ENCODE peak calls at places on chromosome 2, in ten cellular contexts. D is pancreas, P is GM23248, M is sigmoid colon, O is IMR-90, Q is GM23338, X is colonic mucosa, S is left lung, K is heart right ventricle, C is uterus. W is an unnamed sample.

GRCh38 chr2:75494137-75494769 is 66.5 kb downstream of the EVA1A start:
- DNase-seq in P (peak; percentile 40), C (no peak), K (no peak), X (no peak), S (no peak), D (peak; percentile 39), Q (no peak), M (no peak), O (peak; percentile 5), W (no peak)

GRCh38 chr2:88472811-88473210 is 20.3 kb upstream of the FOXI3 start:
- DNase-seq in C (no peak), S (no peak), K (no peak), Q (no peak), X (no peak), D (no peak), O (no peak), P (no peak), M (no peak), W (no peak)

GRCh38 chr2:40281021-40281940 is 170.6 kb downstream of the SLC8A1 start:
- DNase-seq in P (peak; percentile 85), K (no peak), Q (no peak), C (no peak), S (no peak), O (peak; percentile 89), X (no peak), D (no peak), M (peak; percentile 76), W (peak; percentile 34)

GRCh38 chr2:119523959-119524694 is at the start of gene SCTR:
- DNase-seq in X (no peak), O (no peak), Q (peak; percentile 69), S (no peak), P (no peak), D (peak; percentile 43), C (no peak), K (no peak), M (no peak), W (no peak)

GRCh38 chr2:106163948-106164580 is 30.0 kb downstream of the UXS1 start:
- DNase-seq in O (peak; percentile 75), C (no peak), Q (peak; percentile 48), P (peak; percentile 7), S (no peak), D (no peak), X (no peak), K (no peak), M (no peak), W (no peak)

GRCh38 chr2:161488131-161488699 is 72.1 kb downstream of the TBR1 start:
- DNase-seq in P (no peak), K (no peak), S (no peak), D (no peak), X (no peak), M (no peak), Q (no peak), O (no peak), C (no peak), W (no peak)

GRCh38 chr2:137910641-137911040 is 53.6 kb upstream of the HNMT start:
- DNase-seq in D (no peak), M (no peak), P (peak; percentile 47), K (no peak), S (no peak), C (no peak), O (peak; percentile 20), X (no peak), Q (peak; percentile 38), W (no peak)

GRCh38 chr2:191748050-191748449 is 70.1 kb downstream of the NABP1 start:
- DNase-seq in O (peak; percentile 39), P (peak; percentile 76), C (no peak), D (no peak), K (no peak), S (no peak), Q (no peak), M (no peak), X (no peak), W (no peak)

GRCh38 chr2:74922592-74923227 is 35.7 kb upstream of the POLE4 start:
- DNase-seq in S (no peak), C (no peak), O (peak; percentile 35), K (no peak), Q (no peak), X (no peak), M (no peak), P (peak; percentile 28), D (no peak), W (no peak)

GRCh38 chr2:45681675-45682074 is 30.2 kb downstream of the PRKCE start:
- DNase-seq in C (no peak), Q (no peak), S (peak; percentile 36), M (no peak), P (peak; percentile 93), X (peak; percentile 29), D (no peak), K (peak; percentile 17), O (peak; percentile 88), W (no peak)

GRCh38 chr2:144477943-144478283 is 42.0 kb downstream of the ZEB2 start:
- DNase-seq in C (no peak), D (no peak), K (no peak), P (peak; percentile 52), X (no peak), M (no peak), S (no peak), Q (peak; percentile 27), O (peak; percentile 43), W (no peak)

GRCh38 chr2:30331869-30332268 is 100.5 kb downstream of the LBH start:
- DNase-seq in Q (no peak), C (no peak), O (no peak), P (no peak), D (no peak), M (no peak), S (no peak), X (no peak), K (no peak), W (no peak)

GRCh38 chr2:29459445-29460179 is 344.4 kb downstream of the CLIP4 start:
- DNase-seq in M (no peak), S (no peak), D (no peak), X (no peak), C (no peak), K (no peak), O (peak; percentile 90), P (peak; percentile 90), Q (no peak), W (no peak)

GRCh38 chr2:44953686-44953976 is 12.1 kb downstream of the SIX3 start:
- DNase-seq in C (no peak), O (no peak), K (no peak), S (no peak), M (no peak), Q (no peak), D (no peak), X (no peak), P (no peak), W (no peak)

GRCh38 chr2:39631715-39632114 is 34.0 kb upstream of the TMEM178A start:
- DNase-seq in O (peak; percentile 98), C (peak; percentile 24), M (no peak), S (no peak), K (no peak), Q (no peak), P (peak; percentile 94), X (no peak), D (no peak), W (no peak)

GRCh38 chr2:231469568-231469920 is 5.3 kb upstream of the NCL start:
- DNase-seq in D (no peak), O (no peak), Q (no peak), K (no peak), M (no peak), P (no peak), X (no peak), C (no peak), S (no peak), W (no peak)

GRCh38 chr2:175837046-175837445 is 165.0 kb downstream of the LNPK start:
- DNase-seq in K (no peak), M (no peak), Q (no peak), O (peak; percentile 95), S (no peak), P (peak; percentile 96), X (no peak), C (peak; percentile 15), D (no peak), W (no peak)

GRCh38 chr2:115083216-115083615 is 640.8 kb downstream of the DPP10 start:
- DNase-seq in X (no peak), Q (peak; percentile 30), D (no peak), C (no peak), P (no peak), O (no peak), K (no peak), M (no peak), S (no peak), W (no peak)

DNA sequence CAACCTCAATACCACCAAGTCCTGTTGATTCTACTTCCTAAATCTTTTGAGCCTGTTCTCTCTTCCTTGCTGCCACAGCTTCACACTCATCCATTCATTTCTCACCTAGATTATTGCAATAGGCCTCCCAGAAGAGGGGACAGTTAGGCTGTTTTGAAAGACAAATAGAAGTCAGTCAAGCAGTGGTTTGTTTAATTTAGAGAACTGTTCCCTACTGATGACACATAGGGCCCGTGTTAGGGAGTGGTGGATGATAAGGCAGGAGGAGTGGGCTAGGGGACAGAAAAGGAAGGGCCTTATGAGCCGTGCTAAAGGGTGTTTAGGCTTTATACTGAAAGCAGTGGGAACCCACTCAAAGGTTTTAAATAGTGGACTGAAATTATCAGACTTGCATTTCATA is 59.6 kb upstream of the ZFP36L2 start:
- DNase-seq in M (no peak), S (no peak), K (no peak), C (no peak), P (no peak), D (no peak), O (no peak), X (no peak), Q (no peak), W (no peak)
- H3K36me3 ChIP-seq in M (peaks cover 4% of the 10 kb centered on the region), S (no peaks in the 10 kb centered on the region), K (peaks cover 100% of the 10 kb centered on the region), C (no peaks in the 10 kb centered on the region), P (no peaks in the 10 kb centered on the region), D (peaks cover 13% of the 10 kb centered on the region), O (peaks cover 6% of the 10 kb centered on the region), X (no peaks in the 10 kb centered on the region), Q (peaks cover 13% of the 10 kb centered on the region), W (peaks cover 8% of the 10 kb centered on the region)

GRCh38 chr2:121868652-121869051 is 113.2 kb downstream of the TSN start:
- DNase-seq in O (no peak), S (no peak), C (no peak), K (no peak), D (no peak), M (no peak), P (no peak), Q (no peak), X (no peak), W (no peak)
- H3K27me3 ChIP-seq in O (peaks cover 6% of the 10 kb centered on the region), S (no peaks in the 10 kb centered on the region), C (no peaks in the 10 kb centered on the region), K (no peaks in the 10 kb centered on the region), D (no peaks in the 10 kb centered on the region), M (no peaks in the 10 kb centered on the region), P (peaks cover 18% of the 10 kb centered on the region), Q (no peaks in the 10 kb centered on the region), X (no peaks in the 10 kb centered on the region), W (no peaks in the 10 kb centered on the region)

DNA sequence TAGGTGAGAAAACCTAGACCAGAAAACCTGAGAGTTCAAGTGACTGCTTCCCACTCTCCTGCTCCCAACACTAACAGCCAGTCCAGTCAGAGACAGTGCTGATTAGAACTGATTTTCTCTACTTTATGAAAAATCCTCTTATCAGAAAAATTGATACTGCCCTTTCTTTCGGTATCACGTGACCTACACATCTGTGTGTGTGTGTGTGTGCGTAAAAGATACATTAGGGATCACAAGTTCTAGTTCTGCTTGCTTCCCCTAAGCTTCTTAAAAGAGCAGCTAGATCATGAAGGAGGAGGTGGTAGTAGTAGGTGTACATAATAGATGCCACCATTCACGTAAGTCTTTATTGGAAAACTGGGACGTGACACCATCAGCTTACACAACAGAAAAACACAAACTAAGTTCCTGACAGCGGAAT is 1.5 kb downstream of the ARL5A start:
- DNase-seq in P (peak; percentile 34), X (no peak), S (no peak), D (no peak), O (peak; percentile 29), K (no peak), Q (no peak), M (no peak), C (no peak), W (no peak)
- H3K4me3 ChIP-seq in P (peak overlapping the region; percentile 82), X (peak overlapping the region; percentile 94), S (peak overlapping the region; percentile 79), D (no peak overlapping the region), O (peak overlapping the region; percentile 80), K (peak overlapping the region; percentile 95), Q (peak overlapping the region; percentile 86), M (peak overlapping the region; percentile 93), C (peak overlapping the region; percentile 67), W (peak overlapping the region; percentile 95)

GRCh38 chr2:47046271-47046670 is 108.8 kb downstream of the STPG4 start:
- DNase-seq in S (no peak), M (no peak), X (no peak), C (no peak), D (no peak), Q (no peak), P (no peak), K (no peak), O (no peak), W (no peak)
- H3K36me3 ChIP-seq in S (no peaks in the 10 kb centered on the region), M (no peaks in the 10 kb centered on the region), X (no peaks in the 10 kb centered on the region), C (no peaks in the 10 kb centered on the region), D (peaks cover 37% of the 10 kb centered on the region), Q (no peaks in the 10 kb centered on the region), P (peaks cover 24% of the 10 kb centered on the region), K (peaks cover 12% of the 10 kb centered on the region), O (peaks cover 46% of the 10 kb centered on the region), W (peaks cover 34% of the 10 kb centered on the region)